ENCODE peak calls at places on chromosome 13, in six cellular contexts. I is left lung, H is tibial artery, O is psoas muscle, J is Peyer's patch, C is lower lobe of right lung. G is an unnamed sample.
A peak's percentile ranks its signal among the peaks of the same experiment; 100 is the strongest.

GRCh38 chr13:27578121-27579030 is 42.0 kb downstream of the LNX2 start:
- DNase-seq in I (no peak), H (no peak), O (no peak), J (no peak), C (no peak), G (no peak)

GRCh38 chr13:21673592-21674270 is 2.9 kb downstream of the FGF9 start:
- DNase-seq in I (peak; percentile 84), H (no peak), O (peak; percentile 52), J (peak; percentile 70), C (peak; percentile 62), G (no peak)

GRCh38 chr13:111177081-111177711 is 62.1 kb downstream of the ARHGEF7 start:
- DNase-seq in I (no peak), H (peak; percentile 88), O (peak; percentile 51), J (peak; percentile 87), C (peak; percentile 56), G (no peak)

GRCh38 chr13:66492479-66492878 is 737.7 kb downstream of the PCDH9 start:
- DNase-seq in I (no peak), H (no peak), O (no peak), J (no peak), C (no peak), G (no peak)

GRCh38 chr13:43245374-43245964 is 222.1 kb downstream of the DNAJC15 start:
- DNase-seq in I (no peak), H (no peak), O (no peak), J (no peak), C (no peak), G (no peak)

GRCh38 chr13:85236431-85236830 is 562.8 kb downstream of the SLITRK6 start:
- DNase-seq in I (no peak), H (no peak), O (no peak), J (no peak), C (no peak), G (no peak)

GRCh38 chr13:34588362-34588761 is 353.7 kb upstream of the NBEA start:
- DNase-seq in I (no peak), H (no peak), O (no peak), J (no peak), C (no peak), G (no peak)

GRCh38 chr13:110445722-110446569 is 115.6 kb downstream of the RAB20 start:
- DNase-seq in I (no peak), H (peak; percentile 65), O (no peak), J (no peak), C (no peak), G (no peak)

GRCh38 chr13:31965361-31966066 is 66.1 kb upstream of the FRY start:
- DNase-seq in I (no peak), H (no peak), O (no peak), J (no peak), C (no peak), G (no peak)

GRCh38 chr13:27772651-27773425 is 19.4 kb upstream of the GSX1 start:
- DNase-seq in I (no peak), H (no peak), O (no peak), J (no peak), C (no peak), G (no peak)

GRCh38 chr13:27792393-27793218 is at the start of gene GSX1:
- DNase-seq in I (peak; percentile 86), H (no peak), O (peak; percentile 51), J (peak; percentile 53), C (peak; percentile 76), G (no peak)

GRCh38 chr13:48236528-48237353 is 3.7 kb downstream of the ITM2B start:
- DNase-seq in I (no peak), H (no peak), O (no peak), J (no peak), C (no peak), G (no peak)

GRCh38 chr13:25177012-25177411 is 4.9 kb upstream of the AMER2 start:
- DNase-seq in I (no peak), H (no peak), O (no peak), J (no peak), C (no peak), G (no peak)

GRCh38 chr13:109156181-109156935 is 526.9 kb downstream of the MYO16 start:
- DNase-seq in I (peak; percentile 73), H (peak; percentile 70), O (no peak), J (no peak), C (no peak), G (no peak)

GRCh38 chr13:45119990-45120864 is at the start of gene GTF2F2:
- DNase-seq in I (peak; percentile 96), H (peak; percentile 92), O (peak; percentile 89), J (peak; percentile 94), C (peak; percentile 92), G (peak; percentile 31)
- H3K4me3 ChIP-seq in I (peak within 1 kb of the TSS; percentile 84), H (peak within 1 kb of the TSS; percentile 77), O (peak within 1 kb of the TSS; percentile 87), J (peak within 1 kb of the TSS; percentile 57), C (peak within 1 kb of the TSS; percentile 96), G (peak within 1 kb of the TSS; percentile 91)

GRCh38 chr13:51799261-51799660 is 4.7 kb downstream of the DHRS12 start:
- DNase-seq in I (no peak), H (no peak), O (no peak), J (peak; percentile 44), C (no peak), G (no peak)
- H3K4me1 ChIP-seq in I (peaks cover 25% of the 10 kb centered on the region), H (peaks cover 33% of the 10 kb centered on the region), O (peaks cover 26% of the 10 kb centered on the region), J (peaks cover 8% of the 10 kb centered on the region), C (peaks cover 24% of the 10 kb centered on the region), G (peaks cover 22% of the 10 kb centered on the region)

DNA sequence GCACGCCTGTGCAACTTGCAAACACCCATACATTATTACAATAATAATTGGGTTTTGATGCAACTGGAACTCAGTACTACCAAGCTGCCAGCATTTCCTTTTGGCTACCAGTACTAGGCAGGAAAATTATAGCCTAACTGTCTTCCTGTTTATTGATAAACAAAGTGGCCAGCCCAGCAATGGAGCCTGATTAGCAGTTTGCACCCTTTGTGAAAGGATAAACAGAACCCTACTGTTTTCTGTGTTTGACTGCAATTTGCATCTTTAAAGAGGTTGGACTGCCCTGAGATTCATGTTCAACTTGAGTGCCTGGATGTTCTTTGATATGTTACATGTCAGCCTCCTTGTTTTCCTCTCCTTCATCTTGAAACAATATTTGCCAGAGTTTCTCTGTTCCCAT is 173.9 kb downstream of the ZIC5 start:
- DNase-seq in I (no peak), H (no peak), O (no peak), J (no peak), C (no peak), G (no peak)
- H3K4me3 ChIP-seq in I (no peak overlapping the region), H (no peak overlapping the region), O (no peak overlapping the region), J (no peak overlapping the region), C (no peak overlapping the region), G (no peak overlapping the region)

GRCh38 chr13:39503048-39503447 is 99.9 kb downstream of the LHFPL6 start:
- DNase-seq in I (no peak), H (no peak), O (no peak), J (no peak), C (no peak), G (no peak)

GRCh38 chr13:39496487-39496998 is 106.5 kb downstream of the LHFPL6 start:
- DNase-seq in I (no peak), H (no peak), O (no peak), J (no peak), C (no peak), G (no peak)

GRCh38 chr13:39499580-39499979 is 103.4 kb downstream of the LHFPL6 start:
- DNase-seq in I (no peak), H (no peak), O (no peak), J (no peak), C (no peak), G (no peak)

GRCh38 chr13:39501711-39502324 is 101.2 kb downstream of the LHFPL6 start:
- DNase-seq in I (no peak), H (no peak), O (no peak), J (no peak), C (no peak), G (no peak)

GRCh38 chr13:39498471-39499114 is 104.4 kb downstream of the LHFPL6 start:
- DNase-seq in I (no peak), H (no peak), O (no peak), J (no peak), C (no peak), G (no peak)
- H3K4me1 ChIP-seq in I (no peaks in the 10 kb centered on the region), H (no peaks in the 10 kb centered on the region), O (peaks cover 11% of the 10 kb centered on the region), J (no peaks in the 10 kb centered on the region), C (peaks cover 11% of the 10 kb centered on the region), G (peaks cover 13% of the 10 kb centered on the region)

GRCh38 chr13:98493035-98493401 is 83.9 kb downstream of the STK24 start:
- DNase-seq in I (no peak), H (no peak), O (no peak), J (no peak), C (no peak), G (no peak)
- H3K4me3 ChIP-seq in I (no peak overlapping the region), H (no peak overlapping the region), O (no peak overlapping the region), J (no peak overlapping the region), C (no peak overlapping the region), G (no peak overlapping the region)

DNA sequence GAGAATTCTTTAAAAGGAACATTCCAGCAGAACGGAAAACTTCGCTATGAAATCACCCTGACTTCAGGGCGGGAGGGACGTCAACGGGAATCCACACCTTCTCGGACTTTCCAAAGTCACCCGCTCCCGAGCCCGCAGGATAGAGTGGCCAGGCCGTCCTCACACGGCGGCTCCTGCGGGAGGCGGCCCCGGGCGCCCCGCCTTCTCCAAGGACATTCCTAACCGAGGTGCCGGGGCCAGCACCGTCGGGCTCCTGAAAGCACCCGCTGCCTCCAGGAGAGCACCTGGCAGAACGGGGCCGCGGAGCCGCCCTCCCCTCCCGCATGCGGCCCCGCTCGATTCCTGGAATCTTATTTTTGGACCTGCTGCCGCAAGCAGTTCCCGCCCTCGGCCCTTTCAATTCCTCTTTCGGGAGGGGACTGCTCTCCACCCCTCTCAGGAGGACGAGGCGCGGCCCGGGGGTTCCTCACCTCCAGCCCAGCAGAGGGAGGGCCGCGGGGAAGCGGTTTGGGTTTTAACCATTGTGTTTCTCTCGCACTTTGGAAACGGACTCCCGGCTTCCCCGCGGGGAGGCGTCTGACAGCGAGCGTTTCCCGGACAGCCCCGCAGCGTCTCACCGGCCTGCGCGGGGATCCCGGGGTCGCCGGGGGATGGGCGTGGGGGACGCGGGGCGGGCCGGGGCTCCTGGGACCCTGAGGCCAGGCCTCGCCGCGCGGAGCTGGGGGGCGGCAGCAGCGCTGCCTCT is 938 bp downstream of the GAS6 start:
- DNase-seq in I (peak; percentile 86), H (peak; percentile 82), O (peak; percentile 55), J (peak; percentile 61), C (peak; percentile 68), G (no peak)
- H3K4me1 ChIP-seq in I (peaks cover 39% of the 10 kb centered on the region), H (peaks cover 28% of the 10 kb centered on the region), O (peaks cover 30% of the 10 kb centered on the region), J (peaks cover 17% of the 10 kb centered on the region), C (peaks cover 44% of the 10 kb centered on the region), G (peaks cover 40% of the 10 kb centered on the region)

GRCh38 chr13:30791354-30791921 is 56.1 kb downstream of the ALOX5AP start:
- DNase-seq in I (no peak), H (no peak), O (no peak), J (no peak), C (no peak), G (no peak)

GRCh38 chr13:30790592-30790991 is 55.2 kb downstream of the ALOX5AP start:
- DNase-seq in I (no peak), H (no peak), O (no peak), J (no peak), C (no peak), G (no peak)

GRCh38 chr13:30789360-30789862 is 54.1 kb downstream of the ALOX5AP start:
- DNase-seq in I (no peak), H (no peak), O (no peak), J (no peak), C (no peak), G (no peak)

GRCh38 chr13:30796132-30796832 is 60.9 kb downstream of the ALOX5AP start:
- DNase-seq in I (no peak), H (no peak), O (no peak), J (no peak), C (no peak), G (no peak)

GRCh38 chr13:30792257-30793000 is 57.1 kb downstream of the ALOX5AP start:
- DNase-seq in I (peak; percentile 85), H (peak; percentile 87), O (peak; percentile 83), J (peak; percentile 75), C (peak; percentile 68), G (peak; percentile 38)
- H3K4me3 ChIP-seq in I (no peak overlapping the region), H (no peak overlapping the region), O (no peak overlapping the region), J (no peak overlapping the region), C (no peak overlapping the region), G (no peak overlapping the region)

G was measured in thoracic aorta.